ENCODE peak calls at places on chromosomes 13 and 19, in four cellular contexts. G is IMR-90, J is K562, B is body of pancreas. E is an unnamed sample.

GRCh38 chr19:3142292-3142670 is 6.4 kb downstream of the GNA15 start:
- DNase-seq in G (peak), J (no peak), B (no peak), E (no peak)

GRCh38 chr19:15251749-15252397 is 19.6 kb upstream of the EPHX3 start:
- DNase-seq in G (peak), J (peak), B (peak), E (peak)

GRCh38 chr19:29676586-29676985 is 11.3 kb downstream of the PLEKHF1 start:
- DNase-seq in G (no peak), J (no peak), B (no peak), E (peak)

GRCh38 chr19:39320948-39321831 is 527 bp upstream of the LRFN1 start:
- DNase-seq in G (no peak), J (no peak), B (no peak), E (no peak)

GRCh38 chr19:3708207-3708931 is at the start of gene TJP3:
- DNase-seq in G (peak), J (peak), B (peak), E (peak)

GRCh38 chr19:2983351-2984195 is 6.2 kb downstream of the TLE6 start:
- DNase-seq in G (peak), J (no peak), B (peak), E (peak)

GRCh38 chr19:1168877-1169791 is 4.9 kb downstream of the SBNO2 start:
- DNase-seq in G (peak), J (no peak), B (peak), E (peak)

GRCh38 chr13:109256866-109257760 is 529.3 kb downstream of the IRS2 start:
- DNase-seq in G (peak), J (no peak), B (peak), E (no peak)

GRCh38 chr13:74074723-74075122 is 59.5 kb downstream of the KLF12 start:
- DNase-seq in G (peak), J (no peak), B (no peak), E (no peak)

GRCh38 chr13:30142502-30143211 is 164.7 kb downstream of the KATNAL1 start:
- DNase-seq in G (peak), J (no peak), B (peak), E (peak)

GRCh38 chr13:101452519-101453485 is at the start of gene ITGBL1:
- DNase-seq in G (peak), J (no peak), B (no peak), E (no peak)

DNA sequence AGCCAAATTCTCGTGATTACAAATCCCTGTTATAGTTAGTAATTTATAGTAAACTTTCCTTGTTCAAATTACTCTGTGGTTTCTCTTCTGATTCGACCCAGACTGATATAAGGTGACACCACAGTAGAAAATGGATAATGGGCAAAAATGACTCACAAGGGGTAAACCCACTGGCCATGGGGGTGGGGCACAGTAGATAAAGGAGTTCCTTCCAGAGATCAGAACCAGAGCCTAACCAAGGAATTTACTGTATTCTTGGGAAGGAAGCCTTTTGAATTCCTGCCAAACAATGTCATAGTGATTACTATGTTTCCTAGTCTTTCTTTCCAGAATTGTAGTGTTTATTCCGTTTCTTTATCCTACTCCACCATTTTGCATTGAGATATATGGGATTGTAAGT is 21.9 kb downstream of the MIR17HG start:
- DNase-seq in G (peak), J (peak), B (no peak), E (no peak)
- H3K27ac ChIP-seq in G (no peak), J (no peak), B (no peak), E (no peak)

GRCh38 chr19:12200020-12200419 is 37.1 kb downstream of the ZNF136 start:
- DNase-seq in G (no peak), J (no peak), B (no peak), E (no peak)

GRCh38 chr19:12198136-12198535 is 35.2 kb downstream of the ZNF136 start:
- DNase-seq in G (no peak), J (no peak), B (no peak), E (no peak)

GRCh38 chr19:12195501-12195860 is 32.6 kb downstream of the ZNF136 start:
- DNase-seq in G (no peak), J (no peak), B (no peak), E (no peak)

GRCh38 chr19:12194827-12195500 is 32.1 kb downstream of the ZNF136 start:
- DNase-seq in G (peak), J (no peak), B (peak), E (peak)
- TF ChIP-seq POLR2A in G (no peak), J (no peak), B (peak), E (no peak)

DNA sequence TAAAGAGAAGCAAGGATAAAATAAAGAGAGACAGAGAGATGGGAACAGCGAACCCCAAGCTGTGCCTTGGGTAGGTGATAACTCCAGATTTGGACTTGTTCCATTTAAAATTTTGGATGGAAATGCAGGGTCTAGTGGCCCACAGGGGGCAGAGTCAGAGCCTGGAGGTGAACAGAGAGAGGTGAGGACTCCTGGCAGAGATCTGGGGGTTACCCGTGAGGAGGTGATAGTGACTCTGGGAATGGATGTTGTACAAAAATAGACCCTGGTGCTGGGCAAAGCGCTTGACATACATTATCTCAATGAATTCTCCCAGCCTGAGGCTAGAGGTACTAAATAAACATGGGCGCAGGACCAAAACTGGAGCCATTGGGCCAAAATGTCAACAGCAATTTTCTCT is 14.3 kb upstream of the DHRS12 start:
- DNase-seq in G (no peak), J (no peak), B (no peak), E (no peak)
- TF ChIP-seq CTCF in G (no peak), J (no peak), B (no peak), E (no peak)

GRCh38 chr19:45497791-45498190 is 452 bp upstream of the PPM1N start:
- DNase-seq in G (no peak), J (no peak), B (no peak), E (no peak)

GRCh38 chr19:45500918-45501729 is 2.9 kb downstream of the PPM1N start:
- DNase-seq in G (no peak), J (no peak), B (no peak), E (no peak)

GRCh38 chr19:45499196-45500180 is 1.2 kb downstream of the PPM1N start:
- DNase-seq in G (no peak), J (peak), B (peak), E (peak)

GRCh38 chr19:45496349-45496953 is 396 bp downstream of the RTN2 start:
- DNase-seq in G (no peak), J (peak), B (peak), E (no peak)

GRCh38 chr19:45498411-45499195 is at the start of gene PPM1N:
- DNase-seq in G (peak), J (peak), B (no peak), E (no peak)
- H3K27ac ChIP-seq in G (no peak), J (peak), B (no peak), E (no peak)

E was measured in testis.